ENCODE peak calls at places on chromosomes 7 and 10, in seven cellular contexts. U is HepG2, R is GM12878, T is K562, H is stomach, D is prostate gland, E is HCT116. S is an unnamed sample.

GRCh38 chr7:65230231-65230630 is 143.4 kb upstream of the ZNF92 start:
- DNase-seq in U (no peak), R (no peak), T (no peak), E (no peak), H (no peak), D (no peak), S (no peak)

GRCh38 chr7:93461350-93461749 is 113.2 kb downstream of the CALCR start:
- DNase-seq in U (no peak), D (no peak), E (no peak), T (peak), H (no peak), R (no peak), S (no peak)

GRCh38 chr7:36029846-36030510 is 123.1 kb upstream of the EEPD1 start:
- DNase-seq in U (no peak), R (no peak), D (no peak), T (no peak), E (no peak), H (no peak), S (no peak)

GRCh38 chr7:52498319-52498718 is 537.1 kb upstream of the POM121L12 start:
- DNase-seq in E (no peak), U (no peak), T (no peak), R (no peak), H (no peak), D (no peak), S (no peak)

GRCh38 chr10:69802424-69803161 is 887 bp downstream of the COL13A1 start:
- DNase-seq in E (no peak), H (no peak), D (no peak), U (no peak), R (no peak), T (no peak), S (peak)

GRCh38 chr10:31752167-31752566 is 176.5 kb downstream of the ARHGAP12 start:
- DNase-seq in E (no peak), R (no peak), U (no peak), H (no peak), T (no peak), D (no peak), S (no peak)

GRCh38 chr10:13390604-13391522 is 42.8 kb upstream of the SEPHS1 start:
- DNase-seq in U (no peak), E (no peak), H (no peak), D (no peak), R (no peak), T (peak), S (no peak)

GRCh38 chr7:30041526-30042269 is 13.5 kb downstream of the PLEKHA8 start:
- DNase-seq in E (no peak), T (no peak), R (no peak), D (no peak), U (no peak), H (no peak), S (no peak)

GRCh38 chr7:50580053-50580452 is 14.8 kb upstream of the DDC start:
- DNase-seq in R (no peak), U (peak), H (no peak), E (no peak), T (no peak), D (no peak), S (no peak)

GRCh38 chr10:15579605-15580004 is 140.1 kb downstream of the ITGA8 start:
- DNase-seq in T (no peak), D (no peak), H (no peak), R (no peak), E (no peak), U (no peak), S (no peak)

GRCh38 chr10:70523044-70523443 is 44.5 kb downstream of the PALD1 start:
- DNase-seq in U (no peak), H (no peak), R (no peak), D (no peak), E (no peak), T (no peak), S (no peak)

GRCh38 chr10:114856544-114857287 is 35.1 kb downstream of the FHIP2A start:
- DNase-seq in E (no peak), T (no peak), R (no peak), H (no peak), D (no peak), U (no peak), S (no peak)

GRCh38 chr7:150420987-150421674 is 29.3 kb upstream of the GIMAP8 start:
- DNase-seq in R (no peak), U (peak), D (peak), T (peak), E (peak), H (peak), S (no peak)

GRCh38 chr10:43803816-43804215 is 155.1 kb upstream of the ZNF32 start:
- DNase-seq in D (no peak), E (no peak), R (no peak), U (no peak), H (no peak), T (no peak), S (no peak)

GRCh38 chr7:152762056-152762455 is 2.5 kb downstream of the ACTR3B start:
- DNase-seq in U (no peak), D (no peak), H (no peak), T (no peak), E (no peak), R (no peak), S (no peak)

GRCh38 chr7:2515424-2516193 is 4.0 kb upstream of the LFNG start:
- DNase-seq in E (no peak), H (no peak), D (no peak), U (no peak), R (no peak), T (no peak), S (peak)

GRCh38 chr10:123139521-123140163 is 3.9 kb downstream of the HMX3 start:
- DNase-seq in D (no peak), R (no peak), H (peak), U (peak), T (peak), E (peak), S (no peak)

GRCh38 chr7:134714791-134715190 is 64.6 kb upstream of the CALD1 start:
- DNase-seq in U (no peak), R (no peak), E (no peak), T (no peak), D (no peak), H (no peak), S (no peak)

GRCh38 chr7:140996-141395 is 51.4 kb upstream of the FAM20C start:
- DNase-seq in D (no peak), R (no peak), H (no peak), E (no peak), U (no peak), T (no peak), S (no peak)

GRCh38 chr7:55733584-55733983 is 129.0 kb downstream of the SEPTIN14 start:
- DNase-seq in H (no peak), E (no peak), T (no peak), R (no peak), D (no peak), U (no peak), S (no peak)

GRCh38 chr7:455110-455928 is 64.3 kb downstream of the PDGFA start:
- DNase-seq in E (no peak), D (peak), U (peak), T (peak), H (peak), R (no peak), S (peak)

GRCh38 chr10:131851332-131851731 is 49.5 kb upstream of the PPP2R2D start:
- DNase-seq in T (no peak), D (no peak), E (no peak), R (no peak), H (no peak), U (no peak), S (no peak)

GRCh38 chr7:112257073-112257472 is 50.6 kb downstream of the ZNF277 start:
- DNase-seq in U (peak), D (no peak), E (no peak), R (no peak), H (no peak), T (no peak), S (no peak)

GRCh38 chr7:42155836-42156540 is 81.0 kb downstream of the GLI3 start:
- DNase-seq in E (no peak), R (no peak), U (no peak), T (no peak), D (no peak), H (no peak), S (no peak)

GRCh38 chr7:19519443-19519977 is 189.3 kb downstream of the POLR1F start:
- DNase-seq in E (no peak), H (no peak), R (no peak), U (no peak), D (no peak), T (no peak), S (no peak)

GRCh38 chr7:102451371-102452054 is 13.2 kb downstream of the ALKBH4 start:
- DNase-seq in U (peak), R (no peak), D (no peak), T (peak), H (no peak), E (no peak), S (peak)

GRCh38 chr7:98619450-98620321 is 2.6 kb downstream of the NPTX2 start:
- DNase-seq in D (no peak), H (peak), U (peak), R (no peak), T (no peak), E (no peak), S (peak)

GRCh38 chr10:101224910-101225823 is 4.1 kb downstream of the LBX1 start:
- DNase-seq in H (no peak), D (no peak), U (no peak), T (no peak), E (no peak), R (no peak), S (peak)

GRCh38 chr10:106474891-106475290 is 689.6 kb downstream of the SORCS1 start:
- DNase-seq in T (no peak), D (no peak), R (no peak), U (no peak), E (no peak), H (no peak), S (no peak)

GRCh38 chr10:87506988-87507387 is 2.3 kb downstream of the MINPP1 start:
- DNase-seq in D (no peak), E (no peak), H (no peak), T (no peak), U (no peak), R (no peak), S (no peak)

GRCh38 chr10:87503892-87504291 is 801 bp upstream of the MINPP1 start:
- DNase-seq in R (no peak), T (peak), D (no peak), U (peak), E (no peak), H (no peak), S (no peak)

GRCh38 chr10:87504667-87505365 is at the start of gene MINPP1:
- DNase-seq in U (peak), H (peak), T (peak), R (no peak), D (peak), E (peak), S (peak)

GRCh38 chr10:87505366-87506113 is 847 bp downstream of the MINPP1 start:
- DNase-seq in R (no peak), H (peak), D (peak), E (peak), T (peak), U (peak), S (peak)

DNA sequence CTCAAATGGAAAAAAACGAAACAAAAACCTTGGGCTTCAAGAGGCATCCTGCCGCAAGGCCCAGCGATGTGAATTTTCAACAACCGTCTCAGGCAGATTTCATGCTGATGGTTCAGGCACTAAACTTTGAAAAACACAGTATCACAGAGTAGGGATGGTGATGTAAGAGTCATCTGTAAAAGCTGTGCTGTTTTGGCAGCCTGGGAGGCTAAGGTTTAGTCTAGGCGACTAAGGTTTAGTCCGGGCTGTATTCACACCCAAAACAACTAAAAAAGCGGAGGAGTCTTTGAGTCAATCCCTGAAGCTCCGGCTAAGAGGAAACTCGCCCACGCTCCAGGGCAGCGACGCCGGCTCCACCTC is 406 bp upstream of the MINPP1 start:
- DNase-seq in R (no peak), D (no peak), U (peak), H (no peak), T (no peak), E (no peak), S (no peak)
- TF ChIP-seq POLR2AphosphoS5 in R (no peak), D (no peak), U (no peak), H (no peak), T (no peak), E (no peak), S (no peak)

DNA sequence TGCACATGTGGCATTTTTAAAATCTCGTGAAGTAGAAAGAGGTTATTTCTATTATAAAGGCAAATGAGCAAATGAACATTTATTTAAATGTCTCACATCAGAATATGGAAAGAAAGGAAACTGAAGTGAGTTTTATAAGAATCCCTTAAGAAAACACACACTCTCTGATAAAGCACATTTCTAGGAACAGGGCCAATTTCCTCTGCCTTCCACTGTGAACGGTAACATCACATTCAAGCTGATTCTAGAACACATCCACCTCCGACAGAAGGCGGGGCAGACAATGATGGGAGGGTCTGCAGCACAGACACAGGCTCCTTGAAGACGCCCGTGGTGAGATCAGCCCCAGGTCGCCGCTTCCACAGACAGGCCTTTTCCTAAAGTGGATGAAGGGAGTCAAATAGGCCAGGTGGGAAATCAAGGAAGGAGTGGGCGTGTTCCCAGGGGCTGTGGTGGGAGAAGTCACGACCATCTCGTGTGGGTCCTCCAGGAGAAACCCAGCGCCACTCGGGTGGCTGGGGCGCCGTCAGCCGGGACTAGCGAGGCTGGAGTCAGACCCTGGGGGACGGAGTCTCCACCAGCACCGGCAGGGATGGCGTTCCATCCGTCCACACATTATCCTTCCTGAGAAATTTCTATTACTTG is 31.1 kb downstream of the PITRM1 start:
- DNase-seq in R (no peak), U (no peak), D (no peak), H (no peak), T (no peak), E (no peak), S (no peak)
- TF ChIP-seq POLR2AphosphoS5 in R (no peak), U (no peak), D (no peak), H (no peak), T (no peak), E (no peak), S (no peak)

DNA sequence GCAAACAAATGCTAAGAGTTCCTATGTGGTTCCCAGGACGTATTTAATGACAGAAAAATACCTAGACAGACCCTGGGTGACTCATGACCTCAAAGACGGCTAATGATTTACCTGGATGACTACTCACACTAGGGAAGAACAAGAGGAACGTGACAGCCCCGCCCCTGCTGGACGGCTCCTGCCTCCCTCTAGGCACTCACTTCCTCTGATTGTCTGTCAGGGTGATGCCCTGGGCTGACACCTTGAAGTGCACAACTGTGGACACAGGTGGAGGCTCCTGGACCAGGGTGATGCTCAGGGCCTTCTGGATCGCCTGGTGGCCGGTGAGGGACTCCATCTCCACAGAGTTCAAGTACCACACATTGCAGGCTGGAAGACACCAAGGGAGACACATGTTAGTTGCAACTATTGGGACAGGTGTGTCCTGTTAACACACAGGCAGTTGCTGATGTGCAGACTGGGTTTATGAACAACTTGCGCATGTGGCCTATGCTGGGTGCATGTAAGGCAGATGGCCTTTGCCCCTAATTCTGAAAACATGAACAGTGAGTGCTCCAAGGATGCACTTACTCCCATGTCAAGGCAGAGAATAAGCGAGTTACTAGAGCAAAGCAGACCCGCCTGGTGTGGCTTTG is 298.3 kb downstream of the TNS3 start:
- DNase-seq in E (peak), D (no peak), U (peak), H (no peak), R (no peak), T (no peak), S (no peak)
- TF ChIP-seq POLR2AphosphoS5 in E (no peak), D (no peak), U (no peak), H (no peak), R (no peak), T (no peak), S (no peak)

GRCh38 chr7:5296015-5296621 is 13.4 kb downstream of the SLC29A4 start:
- DNase-seq in U (no peak), H (no peak), T (no peak), D (no peak), E (no peak), R (no peak), S (no peak)
- TF ChIP-seq POLR2AphosphoS5 in U (no peak), H (no peak), T (no peak), D (no peak), E (no peak), R (no peak), S (no peak)

GRCh38 chr10:72066318-72067284 is 21.8 kb downstream of the SPOCK2 start:
- DNase-seq in R (no peak), U (no peak), E (no peak), T (no peak), D (no peak), H (no peak), S (no peak)
- TF ChIP-seq POLR2AphosphoS5 in R (no peak), U (no peak), E (no peak), T (no peak), D (no peak), H (no peak), S (no peak)

GRCh38 chr7:132574281-132574680 is 2.0 kb downstream of the PLXNA4 start:
- DNase-seq in T (no peak), H (no peak), D (no peak), R (no peak), E (no peak), U (no peak), S (no peak)

GRCh38 chr7:132577206-132578049 is 1.2 kb upstream of the PLXNA4 start:
- DNase-seq in R (no peak), H (peak), T (no peak), E (no peak), D (peak), U (no peak), S (peak)

GRCh38 chr7:132576723-132577089 is 436 bp upstream of the PLXNA4 start:
- DNase-seq in D (no peak), E (no peak), T (no peak), H (no peak), U (no peak), R (no peak), S (peak)

GRCh38 chr7:132575987-132576722 is at the start of gene PLXNA4:
- DNase-seq in U (no peak), H (no peak), R (no peak), T (no peak), E (no peak), D (no peak), S (peak)

GRCh38 chr7:132575336-132575986 is 809 bp downstream of the PLXNA4 start:
- DNase-seq in R (no peak), U (no peak), E (no peak), D (no peak), H (no peak), T (peak), S (no peak)
- TF ChIP-seq POLR2AphosphoS5 in R (no peak), U (no peak), E (no peak), D (no peak), H (no peak), T (no peak), S (no peak)

GRCh38 chr7:116509982-116510579 is 10.5 kb downstream of the CAV2 start:
- DNase-seq in D (no peak), U (no peak), H (no peak), R (no peak), E (no peak), T (no peak), S (no peak)
- TF ChIP-seq POLR2AphosphoS5 in D (no peak), U (no peak), H (no peak), R (no peak), E (no peak), T (no peak), S (no peak)

S was measured in upper lobe of left lung.